ENCODE peak calls at places on chromosome X, in four cellular contexts. M is GM12878, Q is K562, U is HepG2. E is an unnamed sample.

GRCh38 chrX:107135076-107135964 is 16.7 kb upstream of the RBM41 start:
- DNase-seq in U (peak), Q (no peak), M (no peak), E (no peak)

GRCh38 chrX:151703487-151703886 is 8.2 kb downstream of the PRRG3 start:
- DNase-seq in Q (no peak), M (no peak), U (no peak), E (no peak)

GRCh38 chrX:3295731-3296130 is 50.7 kb downstream of the MXRA5 start:
- DNase-seq in Q (peak), M (no peak), U (no peak), E (no peak)

GRCh38 chrX:13000311-13000811 is 25.5 kb downstream of the TMSB4X start:
- DNase-seq in M (peak), Q (no peak), U (no peak), E (no peak)

GRCh38 chrX:154592505-154592904 is 7.6 kb downstream of the CTAG1A start:
- DNase-seq in Q (no peak), M (no peak), U (no peak), E (no peak)

GRCh38 chrX:120790118-120790517 is 85.5 kb downstream of the CT47B1 start:
- DNase-seq in U (peak), Q (peak), M (peak), E (no peak)

GRCh38 chrX:42948723-42949122 is 170.8 kb upstream of the PPP1R2C start:
- DNase-seq in U (no peak), M (no peak), Q (no peak), E (no peak)

GRCh38 chrX:22389544-22390243 is 117.0 kb downstream of the CBLL2 start:
- DNase-seq in M (no peak), Q (no peak), U (no peak), E (no peak)

GRCh38 chrX:115894087-115894486 is 276.5 kb upstream of the AGTR2 start:
- DNase-seq in Q (no peak), M (peak), U (peak), E (peak)

GRCh38 chrX:21905209-21905735 is 35.2 kb upstream of the SMS start:
- DNase-seq in Q (no peak), U (no peak), M (no peak), E (peak)

GRCh38 chrX:20225488-20225833 is 41.2 kb downstream of the RPS6KA3 start:
- DNase-seq in U (no peak), Q (no peak), M (no peak), E (no peak)

GRCh38 chrX:110175146-110175545 is 142.7 kb downstream of the AMMECR1 start:
- DNase-seq in U (no peak), M (no peak), Q (no peak), E (no peak)

GRCh38 chrX:48958635-48959094 is 1.3 kb upstream of the OTUD5 start:
- DNase-seq in M (no peak), Q (no peak), U (peak), E (peak)

GRCh38 chrX:18351774-18352173 is 2.7 kb downstream of the SCML2 start:
- DNase-seq in M (no peak), U (no peak), Q (no peak), E (no peak)

GRCh38 chrX:36436286-36436860 is 516.8 kb downstream of the CFAP47 start:
- DNase-seq in Q (no peak), U (no peak), M (no peak), E (no peak)

GRCh38 chrX:51837451-51837850 is 56.0 kb upstream of the MAGED1 start:
- DNase-seq in M (no peak), U (no peak), Q (no peak), E (no peak)

GRCh38 chrX:13001961-13002671 is 27.2 kb downstream of the TMSB4X start:
- DNase-seq in M (no peak), Q (no peak), U (no peak), E (no peak)

GRCh38 chrX:93695981-93696380 is 22.0 kb downstream of the FAM133A start:
- DNase-seq in M (no peak), U (no peak), Q (no peak), E (no peak)
- TF ChIP-seq ATF3 in M (no peak), U (no peak), Q (no peak), E (no peak)

GRCh38 chrX:39819921-39820849 is 277.6 kb downstream of the BCOR start:
- DNase-seq in M (no peak), Q (no peak), U (no peak), E (no peak)
- TF ChIP-seq CHD2 in M (no peak), Q (no peak), U (no peak), E (no peak)

GRCh38 chrX:69496143-69496542 is 8.0 kb upstream of the NALF2 start:
- DNase-seq in Q (no peak), U (no peak), M (no peak), E (no peak)

GRCh38 chrX:69489625-69490024 is 14.5 kb upstream of the NALF2 start:
- DNase-seq in M (no peak), Q (no peak), U (no peak), E (no peak)

GRCh38 chrX:69493193-69493592 is 10.9 kb upstream of the NALF2 start:
- DNase-seq in M (no peak), Q (peak), U (peak), E (no peak)

GRCh38 chrX:69493766-69494165 is 10.4 kb upstream of the NALF2 start:
- DNase-seq in Q (no peak), U (no peak), M (no peak), E (no peak)
- TF ChIP-seq ATF3 in Q (no peak), U (no peak), M (no peak), E (no peak)

GRCh38 chrX:39603291-39603690 is 494.5 kb downstream of the BCOR start:
- DNase-seq in Q (no peak), M (no peak), U (no peak), E (no peak)

GRCh38 chrX:39600222-39600621 is 497.5 kb downstream of the BCOR start:
- DNase-seq in M (no peak), Q (no peak), U (no peak), E (no peak)

GRCh38 chrX:39601193-39602085 is 496.3 kb downstream of the BCOR start:
- DNase-seq in M (no peak), Q (no peak), U (no peak), E (no peak)

GRCh38 chrX:39599339-39599738 is 498.4 kb downstream of the BCOR start:
- DNase-seq in U (no peak), M (no peak), Q (no peak), E (no peak)

GRCh38 chrX:39602226-39602625 is 495.5 kb downstream of the BCOR start:
- DNase-seq in Q (no peak), M (no peak), U (no peak), E (no peak)
- TF ChIP-seq CHD2 in Q (no peak), M (no peak), U (no peak), E (no peak)

GRCh38 chrX:29477878-29478277 is 737.5 kb upstream of the MAGEB2 start:
- DNase-seq in U (no peak), Q (no peak), M (no peak), E (no peak)
- TF ChIP-seq ATF3 in U (no peak), Q (no peak), M (no peak), E (no peak)

DNA sequence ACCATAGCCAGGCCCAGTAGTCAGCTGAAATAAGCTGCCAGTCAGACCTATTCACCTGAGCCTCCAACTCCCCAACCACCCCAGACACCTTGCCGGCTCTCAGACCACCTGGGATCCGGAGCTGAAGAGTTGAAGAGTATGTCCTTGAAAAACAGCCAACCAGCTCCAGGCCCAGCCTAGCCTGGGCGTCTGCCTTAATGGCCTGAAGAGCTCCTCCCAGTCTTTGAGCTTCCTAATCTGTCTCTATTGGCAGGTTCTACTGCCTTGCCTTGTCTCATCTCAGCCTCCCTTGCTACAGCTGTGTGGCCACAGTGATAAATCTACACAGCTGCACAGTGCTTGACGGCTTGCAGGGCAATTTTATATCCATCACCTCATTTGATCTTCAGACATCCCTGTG is 19.9 kb downstream of the AWAT2 start:
- DNase-seq in Q (no peak), U (no peak), M (no peak), E (no peak)
- TF ChIP-seq CHD2 in Q (no peak), U (no peak), M (no peak), E (no peak)

DNA sequence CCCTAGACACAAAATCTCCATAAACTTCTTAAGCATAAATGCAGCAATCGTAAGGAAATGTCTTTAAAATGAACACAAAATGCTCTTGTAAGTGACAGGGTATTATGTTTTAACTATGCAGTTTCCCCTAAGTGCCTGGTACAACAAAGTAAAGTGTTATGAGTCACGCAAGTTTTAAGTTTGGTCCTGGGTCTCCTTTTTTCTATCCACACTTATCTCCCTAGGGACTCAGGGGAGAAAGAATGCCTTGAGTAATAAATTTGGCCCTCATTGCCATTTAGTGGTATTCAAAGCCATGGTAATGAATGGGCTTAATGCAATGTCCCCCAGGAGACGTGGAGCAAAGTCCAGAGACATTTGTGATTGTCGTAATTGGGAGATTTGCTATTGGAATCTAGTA is 149.1 kb downstream of the MAGEB17 start:
- DNase-seq in M (no peak), U (no peak), Q (no peak), E (no peak)
- TF ChIP-seq ATF3 in M (no peak), U (no peak), Q (no peak), E (no peak)

E was measured in H1.